ENCODE peak calls at places on chromosomes 3 and 15, in five cellular contexts. One of them, this sample, is unnamed. For H3K4me1 and H3K9me3, the result is how much of the 10 kb centered on the place peaks cover.

GRCh38 chr15:67433495-67434099 is 87.3 kb upstream of the C15orf61 start:
- DNase-seq in heart right ventricle: peak
- DNase-seq in neuronal stem cell: peak
- DNase-seq in thoracic aorta: no peak
- DNase-seq in upper lobe of right lung: no peak
- DNase-seq in this sample: peak

GRCh38 chr15:48962662-48963523 is 826 bp downstream of the SHC4 start:
- DNase-seq in upper lobe of right lung: peak
- DNase-seq in heart right ventricle: no peak
- DNase-seq in neuronal stem cell: peak
- DNase-seq in thoracic aorta: no peak
- DNase-seq in this sample: peak

GRCh38 chr3:61865466-61865865 is 304.1 kb downstream of the PTPRG start:
- DNase-seq in heart right ventricle: no peak
- DNase-seq in upper lobe of right lung: no peak
- DNase-seq in neuronal stem cell: no peak
- DNase-seq in thoracic aorta: no peak
- DNase-seq in this sample: no peak

GRCh38 chr3:5084224-5084623 is 37.9 kb upstream of the ARL8B start:
- DNase-seq in upper lobe of right lung: no peak
- DNase-seq in thoracic aorta: no peak
- DNase-seq in neuronal stem cell: no peak
- DNase-seq in heart right ventricle: no peak
- DNase-seq in this sample: no peak

GRCh38 chr15:88385078-88385700 is 82.0 kb downstream of the MRPL46 start:
- DNase-seq in neuronal stem cell: no peak
- DNase-seq in upper lobe of right lung: no peak
- DNase-seq in heart right ventricle: no peak
- DNase-seq in thoracic aorta: no peak
- DNase-seq in this sample: no peak

GRCh38 chr3:149339931-149340309 is 6.5 kb upstream of the TM4SF18 start:
- DNase-seq in upper lobe of right lung: peak
- DNase-seq in neuronal stem cell: no peak
- DNase-seq in thoracic aorta: peak
- DNase-seq in heart right ventricle: peak
- DNase-seq in this sample: peak

GRCh38 chr3:34077796-34078195 is 279.4 kb downstream of the PDCD6IP start:
- DNase-seq in heart right ventricle: no peak
- DNase-seq in neuronal stem cell: no peak
- DNase-seq in upper lobe of right lung: no peak
- DNase-seq in thoracic aorta: no peak
- DNase-seq in this sample: no peak

GRCh38 chr3:159964166-159964973 is 24.3 kb upstream of the IL12A start:
- DNase-seq in thoracic aorta: no peak
- DNase-seq in heart right ventricle: no peak
- DNase-seq in neuronal stem cell: no peak
- DNase-seq in upper lobe of right lung: no peak
- DNase-seq in this sample: no peak

GRCh38 chr15:78195735-78196201 is 38.6 kb downstream of the ACSBG1 start:
- DNase-seq in upper lobe of right lung: peak
- DNase-seq in neuronal stem cell: no peak
- DNase-seq in heart right ventricle: peak
- DNase-seq in thoracic aorta: no peak
- DNase-seq in this sample: no peak

GRCh38 chr3:14391033-14391432 is 11.4 kb upstream of the SLC6A6 start:
- DNase-seq in upper lobe of right lung: no peak
- DNase-seq in heart right ventricle: no peak
- DNase-seq in thoracic aorta: no peak
- DNase-seq in neuronal stem cell: no peak
- DNase-seq in this sample: peak

GRCh38 chr15:74394090-74394846 is 26.8 kb upstream of the CYP11A1 start:
- DNase-seq in heart right ventricle: no peak
- DNase-seq in neuronal stem cell: no peak
- DNase-seq in upper lobe of right lung: no peak
- DNase-seq in thoracic aorta: no peak
- DNase-seq in this sample: no peak

GRCh38 chr15:55703873-55704285 is 39.1 kb downstream of the PRTG start:
- DNase-seq in neuronal stem cell: no peak
- DNase-seq in thoracic aorta: no peak
- DNase-seq in upper lobe of right lung: no peak
- DNase-seq in heart right ventricle: no peak
- DNase-seq in this sample: peak

GRCh38 chr15:97930230-97930629 is 30.3 kb upstream of the ARRDC4 start:
- DNase-seq in heart right ventricle: no peak
- DNase-seq in neuronal stem cell: no peak
- DNase-seq in upper lobe of right lung: no peak
- DNase-seq in thoracic aorta: no peak
- DNase-seq in this sample: no peak

GRCh38 chr3:139110072-139110830 is 65.6 kb upstream of the PRR23C start:
- DNase-seq in thoracic aorta: no peak
- DNase-seq in neuronal stem cell: no peak
- DNase-seq in heart right ventricle: peak
- DNase-seq in upper lobe of right lung: no peak
- DNase-seq in this sample: no peak

GRCh38 chr3:15345051-15345607 is 12.7 kb upstream of the SH3BP5 start:
- DNase-seq in upper lobe of right lung: no peak
- DNase-seq in neuronal stem cell: no peak
- DNase-seq in heart right ventricle: no peak
- DNase-seq in thoracic aorta: no peak
- DNase-seq in this sample: peak

GRCh38 chr3:69926385-69926784 is 73.1 kb upstream of the SAMMSON start:
- DNase-seq in neuronal stem cell: no peak
- DNase-seq in heart right ventricle: no peak
- DNase-seq in upper lobe of right lung: no peak
- DNase-seq in thoracic aorta: no peak
- DNase-seq in this sample: no peak

GRCh38 chr3:128432301-128432897 is 34.3 kb downstream of the DNAJB8 start:
- DNase-seq in neuronal stem cell: no peak
- DNase-seq in upper lobe of right lung: no peak
- DNase-seq in thoracic aorta: no peak
- DNase-seq in heart right ventricle: no peak
- DNase-seq in this sample: peak

GRCh38 chr3:71444028-71444860 is 139.3 kb downstream of the FOXP1 start:
- DNase-seq in upper lobe of right lung: peak
- DNase-seq in neuronal stem cell: no peak
- DNase-seq in thoracic aorta: no peak
- DNase-seq in heart right ventricle: peak
- DNase-seq in this sample: no peak

GRCh38 chr15:62190257-62190656 is 25.2 kb upstream of the C2CD4B start:
- DNase-seq in heart right ventricle: no peak
- DNase-seq in neuronal stem cell: no peak
- DNase-seq in thoracic aorta: no peak
- DNase-seq in upper lobe of right lung: no peak
- DNase-seq in this sample: no peak

GRCh38 chr3:155869664-155870063 is 786 bp upstream of the GMPS start:
- DNase-seq in neuronal stem cell: no peak
- DNase-seq in upper lobe of right lung: no peak
- DNase-seq in heart right ventricle: no peak
- DNase-seq in thoracic aorta: no peak
- DNase-seq in this sample: no peak

GRCh38 chr3:20222274-20222673 is 36.3 kb upstream of the SGO1 start:
- DNase-seq in upper lobe of right lung: no peak
- DNase-seq in thoracic aorta: no peak
- DNase-seq in neuronal stem cell: peak
- DNase-seq in heart right ventricle: no peak
- DNase-seq in this sample: no peak

GRCh38 chr3:122456074-122456473 is 40.2 kb upstream of the WDR5B start:
- DNase-seq in thoracic aorta: no peak
- DNase-seq in upper lobe of right lung: no peak
- DNase-seq in neuronal stem cell: no peak
- DNase-seq in heart right ventricle: no peak
- DNase-seq in this sample: no peak

GRCh38 chr15:49035825-49036224 is 10.4 kb downstream of the SECISBP2L start:
- DNase-seq in thoracic aorta: no peak
- DNase-seq in upper lobe of right lung: no peak
- DNase-seq in heart right ventricle: no peak
- DNase-seq in neuronal stem cell: no peak
- DNase-seq in this sample: no peak

GRCh38 chr3:177190701-177191100 is 6.6 kb downstream of the TBL1XR1 start:
- DNase-seq in neuronal stem cell: no peak
- DNase-seq in heart right ventricle: no peak
- DNase-seq in thoracic aorta: no peak
- DNase-seq in upper lobe of right lung: no peak
- DNase-seq in this sample: no peak

GRCh38 chr15:96408591-96409183 is 78.2 kb downstream of the NR2F2 start:
- DNase-seq in thoracic aorta: no peak
- DNase-seq in heart right ventricle: no peak
- DNase-seq in neuronal stem cell: no peak
- DNase-seq in upper lobe of right lung: no peak
- DNase-seq in this sample: no peak

GRCh38 chr3:53182759-53183355 is 21.8 kb downstream of the PRKCD start:
- DNase-seq in thoracic aorta: no peak
- DNase-seq in neuronal stem cell: no peak
- DNase-seq in heart right ventricle: no peak
- DNase-seq in upper lobe of right lung: no peak
- DNase-seq in this sample: no peak

GRCh38 chr3:131402391-131403039 is 20.9 kb downstream of the NUDT16 start:
- DNase-seq in thoracic aorta: no peak
- DNase-seq in upper lobe of right lung: peak
- DNase-seq in heart right ventricle: no peak
- DNase-seq in neuronal stem cell: no peak
- DNase-seq in this sample: no peak

GRCh38 chr3:184785856-184786255 is 26.1 kb upstream of the VPS8 start:
- DNase-seq in neuronal stem cell: no peak
- DNase-seq in heart right ventricle: no peak
- DNase-seq in upper lobe of right lung: no peak
- DNase-seq in thoracic aorta: no peak
- DNase-seq in this sample: no peak

GRCh38 chr15:45112592-45113379 is 1.2 kb downstream of the DUOX2 start:
- DNase-seq in thoracic aorta: no peak
- DNase-seq in upper lobe of right lung: peak
- DNase-seq in heart right ventricle: no peak
- DNase-seq in neuronal stem cell: no peak
- DNase-seq in this sample: no peak
- H3K4me3 ChIP-seq in thoracic aorta: peak
- H3K4me3 ChIP-seq in upper lobe of right lung: no peak
- H3K4me3 ChIP-seq in heart right ventricle: peak
- H3K4me3 ChIP-seq in neuronal stem cell: peak
- H3K4me3 ChIP-seq in this sample: no peak

GRCh38 chr3:116083686-116084085 is 361.6 kb downstream of the LSAMP start:
- DNase-seq in thoracic aorta: no peak
- DNase-seq in heart right ventricle: no peak
- DNase-seq in upper lobe of right lung: no peak
- DNase-seq in neuronal stem cell: no peak
- DNase-seq in this sample: no peak

GRCh38 chr3:116087431-116087830 is 357.9 kb downstream of the LSAMP start:
- DNase-seq in thoracic aorta: no peak
- DNase-seq in upper lobe of right lung: no peak
- DNase-seq in neuronal stem cell: no peak
- DNase-seq in heart right ventricle: no peak
- DNase-seq in this sample: peak

DNA sequence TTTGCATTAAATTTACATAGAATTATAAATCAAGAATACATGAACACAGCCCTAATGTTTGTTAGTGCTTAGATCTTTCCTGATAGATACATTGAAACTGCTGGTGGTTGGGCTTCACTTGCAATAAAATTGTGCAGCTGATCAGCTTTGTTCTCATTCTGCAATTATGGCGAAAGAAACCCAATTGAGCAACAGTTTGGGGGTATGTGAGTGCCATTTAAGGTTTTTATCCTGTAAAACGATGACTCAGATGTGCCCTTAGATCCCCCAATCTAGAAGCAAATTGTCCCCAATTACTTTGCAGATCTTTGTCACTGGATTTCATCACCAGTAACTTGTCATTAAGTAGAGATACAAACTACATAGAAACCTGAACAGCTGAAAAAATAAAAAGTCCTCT is 359.8 kb downstream of the LSAMP start:
- DNase-seq in thoracic aorta: no peak
- DNase-seq in upper lobe of right lung: no peak
- DNase-seq in heart right ventricle: no peak
- DNase-seq in neuronal stem cell: no peak
- DNase-seq in this sample: no peak
- H3K4me1 ChIP-seq in thoracic aorta: under half
- H3K4me1 ChIP-seq in upper lobe of right lung: under half
- H3K4me1 ChIP-seq in heart right ventricle: under half
- H3K4me1 ChIP-seq in neuronal stem cell: under half
- H3K4me1 ChIP-seq in this sample: under half

GRCh38 chr3:31218082-31218481 is 314.6 kb upstream of the STT3B start:
- DNase-seq in neuronal stem cell: no peak
- DNase-seq in heart right ventricle: no peak
- DNase-seq in upper lobe of right lung: no peak
- DNase-seq in thoracic aorta: no peak
- DNase-seq in this sample: no peak
- H3K9me3 ChIP-seq in neuronal stem cell: under half
- H3K9me3 ChIP-seq in heart right ventricle: under half
- H3K9me3 ChIP-seq in upper lobe of right lung: under half
- H3K9me3 ChIP-seq in thoracic aorta: under half
- H3K9me3 ChIP-seq in this sample: under half

GRCh38 chr3:191644291-191644690 is 183.3 kb downstream of the PYDC2 start:
- DNase-seq in thoracic aorta: no peak
- DNase-seq in neuronal stem cell: no peak
- DNase-seq in heart right ventricle: no peak
- DNase-seq in upper lobe of right lung: no peak
- DNase-seq in this sample: no peak

GRCh38 chr3:191646242-191646641 is 185.3 kb downstream of the PYDC2 start:
- DNase-seq in thoracic aorta: no peak
- DNase-seq in heart right ventricle: no peak
- DNase-seq in neuronal stem cell: no peak
- DNase-seq in upper lobe of right lung: no peak
- DNase-seq in this sample: no peak

GRCh38 chr3:191649626-191650025 is 188.7 kb downstream of the PYDC2 start:
- DNase-seq in neuronal stem cell: no peak
- DNase-seq in heart right ventricle: no peak
- DNase-seq in thoracic aorta: no peak
- DNase-seq in upper lobe of right lung: no peak
- DNase-seq in this sample: no peak

DNA sequence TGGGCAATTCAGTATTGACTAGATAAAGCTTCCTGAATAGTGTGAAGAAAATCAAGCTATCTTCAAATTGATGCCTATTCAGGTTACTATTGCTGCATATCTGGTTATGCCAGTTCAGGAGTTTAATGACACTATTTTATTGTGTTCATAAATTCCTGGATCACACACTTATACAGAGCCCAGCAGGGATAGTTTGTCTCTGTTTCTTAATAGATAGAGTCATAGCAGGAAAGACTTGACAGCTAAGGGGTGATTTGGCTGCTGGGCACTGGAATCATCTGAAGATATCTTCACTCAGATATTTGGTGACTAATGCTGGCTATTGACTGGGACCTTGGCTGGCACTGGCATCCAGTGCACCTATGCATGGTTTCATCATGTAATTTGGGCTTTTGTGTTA is 187.8 kb downstream of the PYDC2 start:
- DNase-seq in thoracic aorta: no peak
- DNase-seq in heart right ventricle: no peak
- DNase-seq in upper lobe of right lung: no peak
- DNase-seq in neuronal stem cell: no peak
- DNase-seq in this sample: no peak
- H3K4me3 ChIP-seq in thoracic aorta: no peak
- H3K4me3 ChIP-seq in heart right ventricle: no peak
- H3K4me3 ChIP-seq in upper lobe of right lung: no peak
- H3K4me3 ChIP-seq in neuronal stem cell: no peak
- H3K4me3 ChIP-seq in this sample: no peak

DNA sequence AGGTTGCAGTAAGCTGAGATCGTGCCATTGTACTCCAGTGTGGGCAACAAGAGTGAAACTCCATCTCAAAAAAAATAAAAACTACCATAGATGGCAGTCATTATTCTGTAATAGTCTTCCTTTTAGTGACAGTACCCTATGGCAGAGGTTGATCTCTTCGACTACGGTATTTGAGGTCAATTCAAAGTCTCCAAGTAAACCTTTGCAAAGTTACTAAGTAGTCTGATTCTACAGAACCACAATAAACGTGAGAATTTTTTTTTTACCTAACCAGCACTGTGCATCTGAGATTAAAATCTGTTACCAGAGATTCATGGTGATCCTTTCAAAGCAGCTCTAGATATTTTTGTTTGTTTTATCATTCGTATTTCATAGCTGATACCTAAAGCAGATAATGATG is 86.7 kb upstream of the CHD2 start:
- DNase-seq in thoracic aorta: no peak
- DNase-seq in neuronal stem cell: no peak
- DNase-seq in heart right ventricle: no peak
- DNase-seq in upper lobe of right lung: no peak
- DNase-seq in this sample: no peak
- H3K4me1 ChIP-seq in thoracic aorta: under half
- H3K4me1 ChIP-seq in neuronal stem cell: under half
- H3K4me1 ChIP-seq in heart right ventricle: under half
- H3K4me1 ChIP-seq in upper lobe of right lung: under half
- H3K4me1 ChIP-seq in this sample: under half

This sample was measured in SJCRH30.